ENCODE peak calls at places on chromosomes 12 and 14, in seven cellular contexts. L is aorta; V is tibial artery; N is mucosa of gallbladder; W is GOT3; K is stimulated activated CD4-positive, alpha-beta T cell treated with anti-CD3 and anti-CD28 coated beads, TNF-alpha, amount 100 ng/mL, for 24 hours; R is sigmoid colon. M is an unnamed sample.

GRCh38 chr14:82999802-83000201 is 1466.1 kb upstream of the SEL1L start:
- DNase-seq in L (no peak), V (no peak), N (no peak), W (no peak), K (no peak), R (no peak), M (peak; percentile 47)

GRCh38 chr12:52233462-52234141 is 559 bp downstream of the KRT7 start:
- DNase-seq in L (no peak), V (peak; percentile 62), N (no peak), W (no peak), K (no peak), R (peak; percentile 63), M (no peak)

GRCh38 chr12:132470417-132470816 is 19.5 kb upstream of the FBRSL1 start:
- DNase-seq in L (no peak), V (no peak), N (no peak), W (no peak), K (no peak), R (no peak), M (peak; percentile 27)

GRCh38 chr14:33259764-33260163 is 321.1 kb downstream of the NPAS3 start:
- DNase-seq in L (no peak), V (no peak), N (no peak), W (no peak), K (no peak), R (no peak), M (no peak)

GRCh38 chr12:47905313-47905730 is 528 bp upstream of the VDR start:
- DNase-seq in L (peak; percentile 64), V (peak; percentile 78), N (peak; percentile 68), W (no peak), K (no peak), R (peak; percentile 69), M (no peak)

GRCh38 chr12:65764325-65764724 is 60.0 kb upstream of the HMGA2 start:
- DNase-seq in L (no peak), V (no peak), N (no peak), W (no peak), K (no peak), R (no peak), M (no peak)

GRCh38 chr14:93775158-93775557 is 13.1 kb downstream of the PRIMA1 start:
- DNase-seq in L (no peak), V (no peak), N (no peak), W (no peak), K (no peak), R (no peak), M (no peak)

GRCh38 chr14:62667515-62667914 is 377.7 kb downstream of the KCNH5 start:
- DNase-seq in L (no peak), V (no peak), N (no peak), W (no peak), K (no peak), R (no peak), M (peak; percentile 3)

GRCh38 chr12:8698132-8698829 is 490 bp downstream of the RIMKLB start:
- DNase-seq in L (peak; percentile 85), V (peak; percentile 87), N (peak; percentile 44), W (no peak), K (no peak), R (peak; percentile 85), M (peak; percentile 36)

GRCh38 chr12:116863275-116863767 is 17.9 kb downstream of the HRK start:
- DNase-seq in L (no peak), V (no peak), N (no peak), W (no peak), K (no peak), R (no peak), M (peak; percentile 37)

GRCh38 chr12:76920182-76921014 is 41.6 kb upstream of the CSRP2 start:
- DNase-seq in L (no peak), V (no peak), N (no peak), W (no peak), K (no peak), R (no peak), M (no peak)

GRCh38 chr12:54195736-54196347 is 7.1 kb upstream of the SMUG1 start:
- DNase-seq in L (no peak), V (no peak), N (no peak), W (no peak), K (no peak), R (no peak), M (peak; percentile 90)

GRCh38 chr12:124550123-124551089 is 17.0 kb downstream of the NCOR2 start:
- DNase-seq in L (peak; percentile 55), V (no peak), N (no peak), W (no peak), K (no peak), R (peak; percentile 73), M (peak; percentile 66)

GRCh38 chr12:56204275-56204674 is 15.0 kb upstream of the SMARCC2 start:
- DNase-seq in L (no peak), V (no peak), N (no peak), W (no peak), K (no peak), R (no peak), M (no peak)

GRCh38 chr12:5965950-5966383 is 20.9 kb upstream of the ANO2 start:
- DNase-seq in L (no peak), V (no peak), N (peak; percentile 47), W (no peak), K (peak; percentile 9), R (no peak), M (peak; percentile 43)

GRCh38 chr12:52601671-52602070 is 408 bp upstream of the KRT72 start:
- DNase-seq in L (no peak), V (no peak), N (no peak), W (no peak), K (no peak), R (no peak), M (no peak)

GRCh38 chr14:104844306-104845032 is 20.6 kb upstream of the CEP170B start:
- DNase-seq in L (no peak), V (peak; percentile 46), N (no peak), W (no peak), K (no peak), R (peak; percentile 61), M (no peak)

GRCh38 chr14:97655169-97655948 is 858.2 kb downstream of the VRK1 start:
- DNase-seq in L (no peak), V (no peak), N (no peak), W (no peak), K (no peak), R (no peak), M (no peak)

M was measured in NB4.